ENCODE peak calls at places on chromosome 9, in ten cellular contexts. A, D, R, K, B, C, X, Z, S and F are unnamed samples.

GRCh38 chr9:6852243-6852963 is 94.6 kb downstream of the KDM4C start:
- DNase-seq in K (peak; percentile 41), B (peak; percentile 63), A (no peak), X (peak; percentile 73), S (no peak), R (no peak), D (no peak), C (no peak), Z (no peak), F (no peak)

GRCh38 chr9:92963831-92964606 is 16.7 kb downstream of the FGD3 start:
- DNase-seq in S (peak; percentile 13), C (peak; percentile 76), B (no peak), X (no peak), A (peak; percentile 90), K (no peak), D (no peak), Z (no peak), R (no peak), F (peak; percentile 91)

GRCh38 chr9:97660847-97661246 is 27.2 kb downstream of the NCBP1 start:
- DNase-seq in Z (no peak), X (no peak), A (no peak), C (no peak), D (no peak), K (no peak), B (no peak), S (no peak), R (no peak), F (no peak)

GRCh38 chr9:20623021-20623747 is 885 bp upstream of the MLLT3 start:
- DNase-seq in D (no peak), Z (no peak), K (peak; percentile 28), A (peak; percentile 61), X (peak; percentile 28), B (no peak), S (peak; percentile 27), R (no peak), C (peak; percentile 61), F (peak; percentile 57)

GRCh38 chr9:134537891-134538520 is 103.6 kb upstream of the COL5A1 start:
- DNase-seq in R (no peak), A (no peak), K (peak; percentile 50), Z (no peak), D (no peak), X (no peak), B (no peak), C (no peak), S (no peak), F (no peak)

GRCh38 chr9:133421615-133422542 is at the start of gene ADAMTS13:
- DNase-seq in R (no peak), B (no peak), Z (no peak), C (peak; percentile 70), D (no peak), A (peak; percentile 36), K (no peak), S (no peak), X (no peak), F (no peak)

GRCh38 chr9:121699271-121700164 is 48.1 kb downstream of the DAB2IP start:
- DNase-seq in B (no peak), X (peak; percentile 69), D (no peak), A (peak; percentile 75), R (no peak), S (no peak), C (peak; percentile 60), Z (no peak), K (peak; percentile 83), F (peak; percentile 87)

GRCh38 chr9:121700831-121701419 is 49.5 kb downstream of the DAB2IP start:
- DNase-seq in Z (no peak), B (no peak), K (no peak), D (no peak), X (no peak), R (no peak), A (no peak), C (no peak), S (no peak), F (peak; percentile 38)

GRCh38 chr9:137007060-137007815 is 10.9 kb upstream of the CLIC3 start:
- DNase-seq in X (no peak), R (no peak), K (no peak), Z (no peak), B (no peak), D (no peak), C (no peak), A (no peak), S (no peak), F (no peak)

GRCh38 chr9:116207371-116208111 is 54.0 kb downstream of the PAPPA start:
- DNase-seq in Z (no peak), C (no peak), B (no peak), K (no peak), R (no peak), X (no peak), A (no peak), S (no peak), D (no peak), F (no peak)

GRCh38 chr9:98410185-98410697 is 154.8 kb upstream of the TBC1D2 start:
- DNase-seq in D (no peak), Z (peak; percentile 72), A (peak; percentile 37), K (peak; percentile 90), S (no peak), C (no peak), X (peak; percentile 73), R (no peak), B (no peak), F (peak; percentile 56)

GRCh38 chr9:88355166-88355565 is 33.1 kb upstream of the SPIN1 start:
- DNase-seq in Z (no peak), S (no peak), R (no peak), X (peak; percentile 40), D (no peak), A (no peak), B (no peak), C (no peak), K (no peak), F (no peak)

GRCh38 chr9:114738581-114739316 is 56.8 kb upstream of the TEX48 start:
- DNase-seq in S (peak; percentile 32), X (peak; percentile 85), B (peak; percentile 60), R (peak; percentile 31), A (peak; percentile 80), D (peak; percentile 68), Z (peak; percentile 66), K (peak; percentile 87), C (peak; percentile 70), F (peak; percentile 80)

GRCh38 chr9:130732793-130733221 is 39.2 kb downstream of the EXOSC2 start:
- DNase-seq in Z (no peak), R (no peak), S (no peak), B (no peak), C (no peak), K (no peak), X (no peak), D (no peak), A (peak; percentile 15), F (no peak)

GRCh38 chr9:124196814-124197176 is 61.0 kb upstream of the NEK6 start:
- DNase-seq in K (no peak), B (no peak), C (no peak), S (no peak), X (no peak), Z (no peak), A (no peak), R (no peak), D (no peak), F (no peak)

GRCh38 chr9:76018767-76019166 is 128.3 kb downstream of the PCSK5 start:
- DNase-seq in S (no peak), X (no peak), R (no peak), Z (no peak), B (no peak), D (no peak), K (no peak), A (no peak), C (no peak), F (no peak)

GRCh38 chr9:77523891-77524290 is 124.2 kb downstream of the GNA14 start:
- DNase-seq in A (no peak), Z (no peak), S (no peak), B (no peak), X (no peak), R (no peak), K (no peak), C (no peak), D (no peak), F (no peak)

GRCh38 chr9:95495988-95496387 is 20.8 kb downstream of the PTCH1 start:
- DNase-seq in B (no peak), D (no peak), R (no peak), X (no peak), C (no peak), Z (no peak), S (no peak), A (no peak), K (no peak), F (no peak)

GRCh38 chr9:24846248-24846912 is 300.7 kb upstream of the IZUMO3 start:
- DNase-seq in C (no peak), X (no peak), B (no peak), D (no peak), S (no peak), R (no peak), Z (no peak), K (no peak), A (no peak), F (no peak)

GRCh38 chr9:19690128-19690527 is 98.7 kb downstream of the SLC24A2 start:
- DNase-seq in S (no peak), K (no peak), B (no peak), R (no peak), C (no peak), A (no peak), X (peak; percentile 1), D (no peak), Z (no peak), F (no peak)

GRCh38 chr9:105447814-105448812 is at the start of gene FSD1L:
- DNase-seq in X (peak; percentile 94), B (peak; percentile 85), D (peak; percentile 90), Z (peak; percentile 82), K (peak; percentile 98), R (peak; percentile 88), A (peak; percentile 91), S (peak; percentile 69), C (peak; percentile 78), F (peak; percentile 93)

GRCh38 chr9:76655121-76655531 is 109.1 kb upstream of the PCA3 start:
- DNase-seq in R (no peak), C (no peak), S (no peak), D (no peak), B (no peak), K (peak; percentile 23), A (peak; percentile 62), X (peak; percentile 35), Z (no peak), F (no peak)

GRCh38 chr9:79592736-79593493 is 21.1 kb downstream of the TLE4 start:
- DNase-seq in R (no peak), X (no peak), K (no peak), Z (no peak), S (no peak), C (peak; percentile 25), B (no peak), A (peak; percentile 80), D (no peak), F (peak; percentile 75)

GRCh38 chr9:108551030-108551964 is 304.5 kb downstream of the ACTL7B start:
- DNase-seq in K (peak; percentile 78), C (no peak), B (peak; percentile 79), Z (peak; percentile 84), S (no peak), R (no peak), X (peak; percentile 88), A (no peak), D (peak; percentile 23), F (peak; percentile 11)

GRCh38 chr9:23841304-23841703 is 15.3 kb upstream of the ELAVL2 start:
- DNase-seq in A (no peak), R (no peak), K (no peak), C (no peak), S (no peak), B (no peak), D (no peak), Z (no peak), X (no peak), F (no peak)

GRCh38 chr9:73667749-73668148 is 516.1 kb downstream of the ANXA1 start:
- DNase-seq in B (no peak), R (no peak), D (no peak), X (peak; percentile 4), S (no peak), A (no peak), K (no peak), Z (peak; percentile 1), C (no peak), F (peak; percentile 1)

GRCh38 chr9:21239917-21240316 is at the start of gene IFNA14:
- DNase-seq in K (no peak), R (no peak), C (no peak), Z (no peak), D (no peak), S (no peak), B (no peak), A (no peak), X (no peak), F (no peak)

GRCh38 chr9:20292002-20292401 is 330.3 kb downstream of the MLLT3 start:
- DNase-seq in X (peak; percentile 43), Z (no peak), A (no peak), R (no peak), K (peak; percentile 62), S (no peak), C (no peak), D (no peak), B (peak; percentile 36), F (no peak)